ENCODE peak calls at places on chromosomes 3 and 15, in seven cellular contexts. O, R, X, Y, S, I and F are unnamed samples.

GRCh38 chr3:160097478-160097877 is 108.8 kb downstream of the IL12A start:
- DNase-seq in O (no peak), R (no peak), X (no peak), Y (no peak), S (no peak), I (no peak), F (no peak)

GRCh38 chr3:178393833-178394232 is 142.4 kb upstream of the KCNMB2 start:
- DNase-seq in O (no peak), R (no peak), X (no peak), Y (peak; percentile 67), S (no peak), I (no peak), F (no peak)

GRCh38 chr15:100986158-100986896 is 67.2 kb downstream of the LRRK1 start:
- DNase-seq in O (no peak), R (no peak), X (no peak), Y (no peak), S (peak; percentile 5), I (no peak), F (no peak)

GRCh38 chr15:60962087-60962486 is 267.0 kb downstream of the RORA start:
- DNase-seq in O (no peak), R (no peak), X (no peak), Y (peak; percentile 23), S (no peak), I (no peak), F (no peak)

GRCh38 chr3:124919756-124920155 is 14.8 kb downstream of the MUC13 start:
- DNase-seq in O (no peak), R (no peak), X (no peak), Y (peak; percentile 21), S (no peak), I (no peak), F (no peak)

GRCh38 chr15:67192185-67192584 is 62.3 kb downstream of the AAGAB start:
- DNase-seq in O (no peak), R (no peak), X (no peak), Y (no peak), S (no peak), I (no peak), F (no peak)

GRCh38 chr3:184602406-184603155 is 41.0 kb downstream of the EPHB3 start:
- DNase-seq in O (no peak), R (no peak), X (peak; percentile 49), Y (no peak), S (no peak), I (no peak), F (no peak)

GRCh38 chr3:194976049-194976451 is 290.4 kb downstream of the FAM43A start:
- DNase-seq in O (no peak), R (no peak), X (no peak), Y (no peak), S (peak; percentile 62), I (peak; percentile 88), F (peak; percentile 46)

GRCh38 chr3:48428863-48429415 is 947 bp downstream of the PLXNB1 start:
- DNase-seq in O (peak; percentile 65), R (peak; percentile 53), X (peak; percentile 61), Y (peak; percentile 64), S (no peak), I (peak; percentile 56), F (peak; percentile 65)

GRCh38 chr3:175381685-175382084 is 522.6 kb downstream of the NAALADL2 start:
- DNase-seq in O (no peak), R (no peak), X (no peak), Y (no peak), S (no peak), I (no peak), F (no peak)

GRCh38 chr3:151925876-151926275 is 52.4 kb downstream of the SUCNR1 start:
- DNase-seq in O (no peak), R (no peak), X (no peak), Y (peak; percentile 88), S (no peak), I (no peak), F (no peak)

GRCh38 chr15:69468241-69469121 is 15.9 kb downstream of the RPLP1 start:
- DNase-seq in O (no peak), R (no peak), X (no peak), Y (no peak), S (peak; percentile 68), I (peak; percentile 70), F (peak; percentile 92)

GRCh38 chr15:65953622-65954021 is 84.3 kb downstream of the RAB11A start:
- DNase-seq in O (no peak), R (no peak), X (no peak), Y (no peak), S (no peak), I (no peak), F (no peak)

GRCh38 chr3:71926242-71926560 is 141.3 kb upstream of the PROK2 start:
- DNase-seq in O (no peak), R (no peak), X (no peak), Y (peak; percentile 9), S (peak; percentile 33), I (peak; percentile 62), F (peak; percentile 63)

GRCh38 chr3:167859610-167860009 is 124.1 kb downstream of the SERPINI1 start:
- DNase-seq in O (no peak), R (no peak), X (no peak), Y (no peak), S (no peak), I (no peak), F (no peak)

GRCh38 chr3:194220776-194221735 is 85.1 kb downstream of the HES1 start:
- DNase-seq in O (no peak), R (no peak), X (no peak), Y (peak; percentile 58), S (no peak), I (no peak), F (no peak)

GRCh38 chr3:150410311-150411105 is 2.4 kb downstream of the TSC22D2 start:
- DNase-seq in O (peak; percentile 47), R (peak; percentile 36), X (peak; percentile 26), Y (peak; percentile 61), S (peak; percentile 44), I (peak; percentile 54), F (peak; percentile 53)

GRCh38 chr3:143217283-143217682 is 97.7 kb downstream of the CHST2 start:
- DNase-seq in O (no peak), R (no peak), X (no peak), Y (no peak), S (no peak), I (no peak), F (no peak)

GRCh38 chr3:170978335-170978745 is 48.2 kb downstream of the SLC2A2 start:
- DNase-seq in O (no peak), R (no peak), X (no peak), Y (no peak), S (no peak), I (no peak), F (no peak)

GRCh38 chr3:86051058-86051457 is 939.9 kb downstream of the VGLL3 start:
- DNase-seq in O (no peak), R (no peak), X (no peak), Y (no peak), S (no peak), I (no peak), F (no peak)

GRCh38 chr3:167611718-167612117 is 42.0 kb downstream of the WDR49 start:
- DNase-seq in O (no peak), R (no peak), X (no peak), Y (no peak), S (no peak), I (no peak), F (no peak)

GRCh38 chr3:37237252-37237651 is 62.9 kb upstream of the LRRFIP2 start:
- DNase-seq in O (no peak), R (no peak), X (no peak), Y (no peak), S (no peak), I (no peak), F (no peak)

GRCh38 chr3:37243811-37244748 is 69.7 kb upstream of the LRRFIP2 start:
- DNase-seq in O (peak; percentile 83), R (peak; percentile 85), X (peak; percentile 64), Y (peak; percentile 93), S (peak; percentile 79), I (peak; percentile 91), F (peak; percentile 93)

GRCh38 chr3:37245003-37245402 is 70.6 kb upstream of the LRRFIP2 start:
- DNase-seq in O (no peak), R (no peak), X (no peak), Y (no peak), S (no peak), I (no peak), F (no peak)

GRCh38 chr3:37240170-37240945 is 66.0 kb upstream of the LRRFIP2 start:
- DNase-seq in O (no peak), R (no peak), X (no peak), Y (no peak), S (no peak), I (no peak), F (no peak)

DNA sequence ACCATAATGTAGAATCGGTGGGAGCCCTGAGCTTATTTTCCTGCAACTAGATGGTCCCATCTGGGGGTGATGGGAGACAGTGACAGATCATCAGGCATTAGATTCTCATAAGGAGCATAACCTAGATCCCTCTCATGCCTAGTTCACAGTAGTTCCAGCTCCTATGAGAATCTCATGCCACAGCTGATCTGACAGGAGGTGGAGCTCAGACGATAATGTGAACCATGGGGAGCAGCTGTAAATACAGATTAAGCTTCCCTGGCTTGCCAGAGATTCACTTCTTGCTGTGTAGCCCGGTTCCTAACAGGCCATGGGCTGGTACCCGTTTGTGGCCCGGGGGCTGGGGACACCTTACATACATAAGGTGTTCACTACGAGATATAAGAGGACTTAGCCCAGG is 67.5 kb upstream of the LRRFIP2 start:
- DNase-seq in O (no peak), R (no peak), X (no peak), Y (no peak), S (no peak), I (no peak), F (no peak)
- H3K27ac ChIP-seq in O (no peak overlapping the region), R (peak overlapping the region; percentile 95), X (no peak overlapping the region), Y (no peak overlapping the region), S (no peak overlapping the region), I (no peak overlapping the region), F (no peak overlapping the region)

DNA sequence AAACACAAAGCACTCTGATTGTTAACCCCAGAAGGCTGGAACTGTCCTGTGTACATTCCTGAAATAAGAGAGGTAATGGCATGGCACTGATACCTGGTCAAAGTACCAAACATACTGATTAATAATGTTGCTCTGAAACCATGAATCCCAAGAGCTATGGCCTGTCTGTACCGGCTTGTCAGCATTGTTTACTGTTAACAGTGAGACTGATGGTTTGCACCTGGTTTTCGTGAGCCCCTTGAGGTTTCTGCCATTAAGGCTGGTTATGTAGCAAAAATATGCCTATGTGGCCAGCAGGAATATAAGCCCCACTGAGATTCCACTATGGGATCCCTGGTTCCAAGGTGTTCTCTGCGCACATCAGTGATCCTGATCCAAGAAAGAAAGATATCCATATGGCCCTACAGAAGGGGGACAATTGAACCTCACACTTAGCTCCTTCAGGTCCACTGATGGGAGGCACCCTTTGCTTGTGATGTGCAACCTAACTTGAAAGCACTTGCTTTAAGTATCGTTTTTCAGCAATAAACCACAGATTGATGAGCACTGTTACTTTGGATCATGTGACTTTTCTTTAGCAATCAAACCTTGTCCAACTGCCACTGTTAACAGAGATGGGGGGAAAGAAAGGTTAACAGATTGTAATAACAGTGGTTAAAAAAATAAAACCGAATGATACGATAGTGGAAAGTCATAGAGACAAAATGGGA is 65.2 kb downstream of the TBL1XR1 start:
- DNase-seq in O (no peak), R (no peak), X (no peak), Y (no peak), S (no peak), I (no peak), F (no peak)
- H3K4me1 ChIP-seq in O (no peaks in the 10 kb centered on the region), R (peaks cover 82% of the 10 kb centered on the region), X (no peaks in the 10 kb centered on the region), Y (peaks cover 3% of the 10 kb centered on the region), S (peaks cover 2% of the 10 kb centered on the region), I (no peaks in the 10 kb centered on the region), F (peaks cover 5% of the 10 kb centered on the region)

GRCh38 chr3:42914771-42915515 is 9.0 kb downstream of the ZNF662 start:
- DNase-seq in O (no peak), R (no peak), X (no peak), Y (no peak), S (no peak), I (no peak), F (no peak)
- H3K9me3 ChIP-seq in O (peaks cover 7% of the 10 kb centered on the region), R (peaks cover 93% of the 10 kb centered on the region), X (no peaks in the 10 kb centered on the region), Y (no peaks in the 10 kb centered on the region), S (peaks cover 28% of the 10 kb centered on the region), I (no peaks in the 10 kb centered on the region), F (peaks cover 8% of the 10 kb centered on the region)

GRCh38 chr3:46693038-46693896 is at the start of gene ALS2CL:
- DNase-seq in O (peak; percentile 77), R (peak; percentile 64), X (peak; percentile 54), Y (peak; percentile 66), S (peak; percentile 69), I (peak; percentile 49), F (peak; percentile 79)
- H3K27ac ChIP-seq in O (peak within 1 kb of the TSS; percentile 96), R (peak within 1 kb of the TSS; percentile 96), X (peak within 1 kb of the TSS; percentile 52), Y (no peak within 1 kb of the TSS), S (peak within 1 kb of the TSS; percentile 98), I (peak within 1 kb of the TSS; percentile 3), F (peak within 1 kb of the TSS; percentile 71)